ENCODE peak calls at places on chromosomes 6 and 20, in ten cellular contexts. K is brain microvascular endothelial cell; V is midbrain; Z is osteocyte; E is AG10803; C is stimulated activated naive B cell treated with anti-CD40 and anti-IgM and Interleukin-4, amounts not matched to agents 10 μg/mL and 1 μg/mL and 100 μg/mL, for 72 hours; W is neural progenitor cell; T is CD4-positive, alpha-beta memory T cell; P is iPS-NIHi11; A is PC-3. N is an unnamed sample.

GRCh38 chr20:5195655-5196054 is 68.8 kb downstream of the CDS2 start:
- DNase-seq in K (peak), V (no peak), Z (no peak), E (peak), C (no peak), W (no peak), T (no peak), P (no peak), A (no peak), N (no peak)

GRCh38 chr6:42694586-42694985 is 27.8 kb downstream of the PRPH2 start:
- DNase-seq in K (peak), V (no peak), Z (no peak), E (peak), C (no peak), W (no peak), T (no peak), P (no peak), A (no peak), N (no peak)

GRCh38 chr6:116763871-116764270 is 1.6 kb downstream of the FAM162B start:
- DNase-seq in K (peak), V (no peak), Z (no peak), E (no peak), C (no peak), W (no peak), T (no peak), P (no peak), A (no peak), N (no peak)

GRCh38 chr6:158831571-158831970 is 12.4 kb upstream of the EZR start:
- DNase-seq in K (no peak), V (no peak), Z (no peak), E (no peak), C (no peak), W (no peak), T (no peak), P (no peak), A (no peak), N (no peak)

GRCh38 chr6:34075906-34076305 is 70.0 kb downstream of the GRM4 start:
- DNase-seq in K (no peak), V (no peak), Z (no peak), E (no peak), C (no peak), W (no peak), T (peak), P (no peak), A (no peak), N (no peak)

GRCh38 chr6:73258721-73259120 is 4.3 kb downstream of the KHDC1 start:
- DNase-seq in K (no peak), V (no peak), Z (no peak), E (no peak), C (no peak), W (no peak), T (no peak), P (no peak), A (no peak), N (no peak)

GRCh38 chr6:167477688-167478087 is 152.8 kb downstream of the TTLL2 start:
- DNase-seq in K (no peak), V (no peak), Z (no peak), E (no peak), C (no peak), W (no peak), T (no peak), P (no peak), A (no peak), N (no peak)

GRCh38 chr6:42974919-42975505 is 4.0 kb downstream of the PEX6 start:
- DNase-seq in K (no peak), V (no peak), Z (no peak), E (no peak), C (no peak), W (no peak), T (no peak), P (no peak), A (no peak), N (no peak)

GRCh38 chr6:36938536-36938935 is 16.0 kb upstream of the PI16 start:
- DNase-seq in K (peak), V (no peak), Z (no peak), E (peak), C (no peak), W (no peak), T (no peak), P (no peak), A (no peak), N (no peak)

GRCh38 chr6:39980839-39981580 is 46.7 kb upstream of the MOCS1 start:
- DNase-seq in K (peak), V (peak), Z (no peak), E (peak), C (peak), W (peak), T (no peak), P (peak), A (peak), N (no peak)

GRCh38 chr6:63340351-63340750 is 20.6 kb upstream of the LGSN start:
- DNase-seq in K (no peak), V (no peak), Z (no peak), E (no peak), C (no peak), W (no peak), T (no peak), P (no peak), A (no peak), N (no peak)

GRCh38 chr6:118565317-118565960 is 17.3 kb downstream of the PLN start:
- DNase-seq in K (no peak), V (no peak), Z (no peak), E (no peak), C (peak), W (no peak), T (peak), P (peak), A (peak), N (no peak)

GRCh38 chr20:1881240-1881835 is 13.9 kb upstream of the SIRPA start:
- DNase-seq in K (no peak), V (peak), Z (no peak), E (no peak), C (no peak), W (no peak), T (no peak), P (no peak), A (no peak), N (no peak)

GRCh38 chr20:46126440-46127056 is 8.4 kb downstream of the CD40 start:
- DNase-seq in K (no peak), V (no peak), Z (no peak), E (no peak), C (no peak), W (no peak), T (no peak), P (no peak), A (peak), N (no peak)

GRCh38 chr6:131916847-131917246 is 34.3 kb downstream of the CCN2 start:
- DNase-seq in K (no peak), V (no peak), Z (no peak), E (peak), C (no peak), W (no peak), T (no peak), P (no peak), A (no peak), N (no peak)

GRCh38 chr6:5937936-5938706 is 68.6 kb downstream of the NRN1 start:
- DNase-seq in K (no peak), V (no peak), Z (no peak), E (no peak), C (no peak), W (no peak), T (no peak), P (peak), A (no peak), N (no peak)

GRCh38 chr6:157034433-157035230 is 257.5 kb downstream of the ARID1B start:
- DNase-seq in K (no peak), V (peak), Z (no peak), E (peak), C (no peak), W (peak), T (no peak), P (no peak), A (peak), N (no peak)

GRCh38 chr6:144931172-144932035 is 646.3 kb downstream of the UTRN start:
- DNase-seq in K (peak), V (peak), Z (no peak), E (peak), C (peak), W (peak), T (no peak), P (peak), A (peak), N (no peak)

GRCh38 chr6:89925826-89926225 is 31.6 kb downstream of the GJA10 start:
- DNase-seq in K (no peak), V (no peak), Z (no peak), E (no peak), C (no peak), W (no peak), T (no peak), P (no peak), A (peak), N (no peak)

GRCh38 chr6:56938634-56939294 is 16.1 kb upstream of the BEND6 start:
- DNase-seq in K (peak), V (no peak), Z (no peak), E (peak), C (no peak), W (no peak), T (no peak), P (no peak), A (peak), N (no peak)

N was measured in CD14-positive monocyte.